ENCODE peak calls at places on chromosome 14, in seven cellular contexts. One of them, this sample, is unnamed.

GRCh38 chr14:53848851-53849250 is 107.8 kb downstream of the BMP4 start:
- DNase-seq in sigmoid colon: no peak
- DNase-seq in A549: no peak
- DNase-seq in ovary: no peak
- DNase-seq in HepG2: no peak
- DNase-seq in tibial nerve: no peak
- DNase-seq in stomach: no peak
- DNase-seq in this sample: peak

GRCh38 chr14:100840286-100840685 is 14.4 kb downstream of the MEG3 start:
- DNase-seq in sigmoid colon: no peak
- DNase-seq in A549: no peak
- DNase-seq in ovary: no peak
- DNase-seq in HepG2: no peak
- DNase-seq in tibial nerve: no peak
- DNase-seq in stomach: no peak
- DNase-seq in this sample: no peak

GRCh38 chr14:72990171-72990570 is 36.7 kb downstream of the ZFYVE1 start:
- DNase-seq in sigmoid colon: no peak
- DNase-seq in A549: no peak
- DNase-seq in ovary: no peak
- DNase-seq in HepG2: no peak
- DNase-seq in tibial nerve: no peak
- DNase-seq in stomach: no peak
- DNase-seq in this sample: no peak

GRCh38 chr14:96297000-96297399 is 41.0 kb downstream of the BDKRB1 start:
- DNase-seq in sigmoid colon: no peak
- DNase-seq in A549: no peak
- DNase-seq in ovary: no peak
- DNase-seq in HepG2: peak
- DNase-seq in tibial nerve: no peak
- DNase-seq in stomach: no peak
- DNase-seq in this sample: no peak

GRCh38 chr14:66974397-66975025 is 214.7 kb upstream of the GARIN2 start:
- DNase-seq in sigmoid colon: no peak
- DNase-seq in A549: no peak
- DNase-seq in ovary: no peak
- DNase-seq in HepG2: no peak
- DNase-seq in tibial nerve: no peak
- DNase-seq in stomach: no peak
- DNase-seq in this sample: no peak

GRCh38 chr14:19878029-19878642 is 3.2 kb downstream of the OR4K2 start:
- DNase-seq in sigmoid colon: no peak
- DNase-seq in A549: no peak
- DNase-seq in ovary: no peak
- DNase-seq in HepG2: peak
- DNase-seq in tibial nerve: no peak
- DNase-seq in stomach: no peak
- DNase-seq in this sample: no peak

GRCh38 chr14:90969493-90970166 is 90.8 kb downstream of the RPS6KA5 start:
- DNase-seq in sigmoid colon: no peak
- DNase-seq in A549: no peak
- DNase-seq in ovary: no peak
- DNase-seq in HepG2: no peak
- DNase-seq in tibial nerve: no peak
- DNase-seq in stomach: no peak
- DNase-seq in this sample: no peak

GRCh38 chr14:94115068-94115591 is 4.6 kb downstream of the IFI27 start:
- DNase-seq in sigmoid colon: peak
- DNase-seq in A549: no peak
- DNase-seq in ovary: no peak
- DNase-seq in HepG2: no peak
- DNase-seq in tibial nerve: peak
- DNase-seq in stomach: peak
- DNase-seq in this sample: no peak

GRCh38 chr14:58751788-58752187 is 114.0 kb downstream of the DACT1 start:
- DNase-seq in sigmoid colon: no peak
- DNase-seq in A549: no peak
- DNase-seq in ovary: no peak
- DNase-seq in HepG2: no peak
- DNase-seq in tibial nerve: no peak
- DNase-seq in stomach: no peak
- DNase-seq in this sample: no peak

GRCh38 chr14:65720171-65720570 is 307.6 kb downstream of the FUT8 start:
- DNase-seq in sigmoid colon: no peak
- DNase-seq in A549: no peak
- DNase-seq in ovary: no peak
- DNase-seq in HepG2: no peak
- DNase-seq in tibial nerve: no peak
- DNase-seq in stomach: no peak
- DNase-seq in this sample: no peak

GRCh38 chr14:20631821-20632389 is 9.6 kb downstream of the OR6S1 start:
- DNase-seq in sigmoid colon: peak
- DNase-seq in A549: peak
- DNase-seq in ovary: peak
- DNase-seq in HepG2: peak
- DNase-seq in tibial nerve: peak
- DNase-seq in stomach: peak
- DNase-seq in this sample: no peak

GRCh38 chr14:105486974-105487448 is 325 bp downstream of the CRIP1 start:
- DNase-seq in sigmoid colon: peak
- DNase-seq in A549: no peak
- DNase-seq in ovary: peak
- DNase-seq in HepG2: no peak
- DNase-seq in tibial nerve: peak
- DNase-seq in stomach: no peak
- DNase-seq in this sample: no peak

GRCh38 chr14:94974422-94974821 is 182.9 kb downstream of the DICER1 start:
- DNase-seq in sigmoid colon: no peak
- DNase-seq in A549: no peak
- DNase-seq in ovary: no peak
- DNase-seq in HepG2: no peak
- DNase-seq in tibial nerve: no peak
- DNase-seq in stomach: no peak
- DNase-seq in this sample: no peak

GRCh38 chr14:54866588-54866987 is 36.0 kb downstream of the GCH1 start:
- DNase-seq in sigmoid colon: no peak
- DNase-seq in A549: no peak
- DNase-seq in ovary: no peak
- DNase-seq in HepG2: peak
- DNase-seq in tibial nerve: no peak
- DNase-seq in stomach: no peak
- DNase-seq in this sample: no peak

GRCh38 chr14:56189306-56189705 is 71.1 kb downstream of the PELI2 start:
- DNase-seq in sigmoid colon: no peak
- DNase-seq in A549: peak
- DNase-seq in ovary: no peak
- DNase-seq in HepG2: no peak
- DNase-seq in tibial nerve: no peak
- DNase-seq in stomach: no peak
- DNase-seq in this sample: peak

GRCh38 chr14:77181603-77182437 is at the start of gene TMEM63C:
- DNase-seq in sigmoid colon: no peak
- DNase-seq in A549: peak
- DNase-seq in ovary: no peak
- DNase-seq in HepG2: peak
- DNase-seq in tibial nerve: no peak
- DNase-seq in stomach: peak
- DNase-seq in this sample: no peak
- TF ChIP-seq POLR2A in sigmoid colon: no peak
- TF ChIP-seq POLR2A in A549: no peak
- TF ChIP-seq POLR2A in ovary: no peak
- TF ChIP-seq POLR2A in HepG2: no peak
- TF ChIP-seq POLR2A in tibial nerve: no peak
- TF ChIP-seq POLR2A in stomach: no peak
- TF ChIP-seq POLR2A in this sample: no peak

GRCh38 chr14:47675239-47675488 is 241 bp downstream of the MDGA2 start:
- DNase-seq in sigmoid colon: no peak
- DNase-seq in A549: no peak
- DNase-seq in ovary: no peak
- DNase-seq in HepG2: no peak
- DNase-seq in tibial nerve: no peak
- DNase-seq in stomach: no peak
- DNase-seq in this sample: no peak

GRCh38 chr14:47674546-47675238 is 713 bp downstream of the MDGA2 start:
- DNase-seq in sigmoid colon: no peak
- DNase-seq in A549: no peak
- DNase-seq in ovary: no peak
- DNase-seq in HepG2: no peak
- DNase-seq in tibial nerve: no peak
- DNase-seq in stomach: no peak
- DNase-seq in this sample: no peak

GRCh38 chr14:47676301-47676617 is 854 bp upstream of the MDGA2 start:
- DNase-seq in sigmoid colon: no peak
- DNase-seq in A549: no peak
- DNase-seq in ovary: no peak
- DNase-seq in HepG2: no peak
- DNase-seq in tibial nerve: no peak
- DNase-seq in stomach: no peak
- DNase-seq in this sample: no peak

GRCh38 chr14:47674148-47674545 is 1.3 kb downstream of the MDGA2 start:
- DNase-seq in sigmoid colon: no peak
- DNase-seq in A549: no peak
- DNase-seq in ovary: no peak
- DNase-seq in HepG2: no peak
- DNase-seq in tibial nerve: no peak
- DNase-seq in stomach: no peak
- DNase-seq in this sample: no peak

DNA sequence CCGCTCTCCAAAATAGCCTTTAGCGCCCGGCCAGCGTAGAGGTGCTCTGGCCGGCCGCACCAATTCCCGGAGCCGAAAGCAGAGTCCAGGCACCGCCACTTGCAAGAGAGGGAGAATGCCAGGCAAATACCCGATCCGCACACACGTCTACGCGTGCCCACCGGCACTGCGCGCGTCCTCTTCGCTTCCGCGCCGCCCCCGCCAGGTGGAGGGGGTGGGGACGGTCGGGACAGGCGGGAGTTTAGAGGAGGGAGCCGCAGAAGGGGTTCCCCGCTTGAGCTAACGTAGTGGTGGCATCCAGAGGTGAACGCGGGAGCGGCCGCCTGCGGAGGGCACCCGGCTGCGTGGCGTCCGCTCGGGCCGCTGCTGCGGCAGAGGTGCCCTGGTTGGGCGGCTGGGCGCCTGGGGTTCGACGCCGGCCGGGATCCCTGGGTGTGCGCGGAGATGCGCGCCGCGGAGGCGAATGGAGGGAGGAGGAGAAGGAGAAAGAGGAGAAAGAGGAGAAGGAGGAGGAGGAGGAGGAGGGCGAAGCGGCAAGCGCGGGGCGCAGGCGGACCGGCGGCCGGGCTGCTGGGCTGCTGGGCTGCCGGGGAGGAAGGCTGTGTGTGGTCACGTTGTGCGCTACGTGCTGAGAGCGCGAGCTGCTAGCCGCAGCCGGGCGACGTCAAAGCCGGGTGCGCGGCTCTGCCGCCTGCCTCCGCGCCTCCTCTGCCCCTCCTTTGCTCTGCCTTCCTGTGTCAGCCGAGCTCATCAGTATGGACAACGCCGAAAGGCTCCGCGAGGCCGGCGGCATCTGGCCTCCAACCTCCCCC is at the start of gene MDGA2:
- DNase-seq in sigmoid colon: no peak
- DNase-seq in A549: peak
- DNase-seq in ovary: no peak
- DNase-seq in HepG2: no peak
- DNase-seq in tibial nerve: no peak
- DNase-seq in stomach: no peak
- DNase-seq in this sample: no peak
- H3K4me3 ChIP-seq in sigmoid colon: peak
- H3K4me3 ChIP-seq in A549: peak
- H3K4me3 ChIP-seq in ovary: no peak
- H3K4me3 ChIP-seq in HepG2: peak
- H3K4me3 ChIP-seq in tibial nerve: peak
- H3K4me3 ChIP-seq in stomach: peak
- H3K4me3 ChIP-seq in this sample: peak

GRCh38 chr14:44657153-44657552 is 150.1 kb upstream of the FSCB start:
- DNase-seq in sigmoid colon: no peak
- DNase-seq in A549: no peak
- DNase-seq in ovary: no peak
- DNase-seq in HepG2: no peak
- DNase-seq in tibial nerve: no peak
- DNase-seq in stomach: no peak
- DNase-seq in this sample: no peak

GRCh38 chr14:44662250-44662891 is 155.3 kb upstream of the FSCB start:
- DNase-seq in sigmoid colon: no peak
- DNase-seq in A549: no peak
- DNase-seq in ovary: no peak
- DNase-seq in HepG2: no peak
- DNase-seq in tibial nerve: no peak
- DNase-seq in stomach: no peak
- DNase-seq in this sample: no peak

GRCh38 chr14:44652640-44653039 is 145.6 kb upstream of the FSCB start:
- DNase-seq in sigmoid colon: no peak
- DNase-seq in A549: no peak
- DNase-seq in ovary: no peak
- DNase-seq in HepG2: no peak
- DNase-seq in tibial nerve: no peak
- DNase-seq in stomach: no peak
- DNase-seq in this sample: no peak

GRCh38 chr14:44658389-44658696 is 151.3 kb upstream of the FSCB start:
- DNase-seq in sigmoid colon: no peak
- DNase-seq in A549: no peak
- DNase-seq in ovary: no peak
- DNase-seq in HepG2: no peak
- DNase-seq in tibial nerve: no peak
- DNase-seq in stomach: no peak
- DNase-seq in this sample: no peak

DNA sequence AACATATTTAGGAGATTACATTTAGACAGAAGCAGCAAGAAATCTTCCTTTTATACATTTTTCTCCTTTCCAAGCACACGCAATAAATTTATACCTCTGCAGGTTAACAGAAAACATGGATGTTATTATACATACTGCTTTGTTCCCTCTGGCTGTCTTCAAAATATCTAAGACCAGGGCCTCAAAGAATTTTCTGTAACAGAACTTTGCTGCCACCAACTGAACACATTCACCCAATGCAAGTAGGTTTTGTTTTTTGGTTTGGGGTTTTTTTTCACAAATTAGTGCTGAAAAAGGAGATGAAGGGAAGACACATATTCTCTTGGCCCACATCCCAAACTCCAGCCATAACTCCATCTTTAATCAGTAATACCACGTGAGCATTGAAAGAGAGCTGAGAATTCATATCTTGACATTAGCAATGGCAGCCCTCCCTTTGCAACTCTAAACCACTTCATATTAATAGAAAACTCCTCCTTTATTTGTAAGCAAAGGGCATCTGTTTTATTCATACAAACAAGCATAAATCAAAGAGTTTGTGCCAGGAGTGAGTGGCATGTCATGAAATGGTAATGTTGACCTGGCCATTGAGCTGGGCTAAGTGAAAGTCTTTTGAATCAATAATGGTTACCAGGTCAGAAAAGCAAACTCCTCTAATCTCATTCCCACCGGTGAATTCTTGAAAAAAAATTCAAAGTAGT is 150.8 kb upstream of the FSCB start:
- DNase-seq in sigmoid colon: no peak
- DNase-seq in A549: no peak
- DNase-seq in ovary: no peak
- DNase-seq in HepG2: peak
- DNase-seq in tibial nerve: no peak
- DNase-seq in stomach: no peak
- DNase-seq in this sample: no peak
- TF ChIP-seq EP300 in sigmoid colon: no peak
- TF ChIP-seq EP300 in A549: no peak
- TF ChIP-seq EP300 in ovary: no peak
- TF ChIP-seq EP300 in HepG2: no peak
- TF ChIP-seq EP300 in tibial nerve: no peak
- TF ChIP-seq EP300 in stomach: no peak
- TF ChIP-seq EP300 in this sample: no peak

GRCh38 chr14:49867831-49868719 is 15.5 kb upstream of the NEMF start:
- DNase-seq in sigmoid colon: peak
- DNase-seq in A549: peak
- DNase-seq in ovary: peak
- DNase-seq in HepG2: peak
- DNase-seq in tibial nerve: peak
- DNase-seq in stomach: peak
- DNase-seq in this sample: peak
- TF ChIP-seq POLR2A in sigmoid colon: peak
- TF ChIP-seq POLR2A in A549: peak
- TF ChIP-seq POLR2A in ovary: peak
- TF ChIP-seq POLR2A in HepG2: peak
- TF ChIP-seq POLR2A in tibial nerve: peak
- TF ChIP-seq POLR2A in stomach: peak
- TF ChIP-seq POLR2A in this sample: peak